ENCODE peak calls at places on chromosome 5, in nine cellular contexts. R is neural progenitor cell, A is GM23248, Z is GM23338, Q is OCI-LY7, I is SK-N-SH, H is PC-3, B is MM.1S, J is hepatocyte. L is an unnamed sample.

GRCh38 chr5:134268019-134268601 is 42.2 kb upstream of the PPP2CA start:
- DNase-seq in H (no peak), J (no peak), B (no peak), R (no peak), A (no peak), I (no peak), Q (no peak), Z (no peak), L (no peak)

GRCh38 chr5:125274938-125275759 is 528.7 kb upstream of the ZNF608 start:
- DNase-seq in I (no peak), B (no peak), H (peak), R (no peak), J (no peak), A (no peak), Q (no peak), Z (no peak), L (no peak)

GRCh38 chr5:18216016-18216415 is 581.8 kb downstream of the TAF11L14 start:
- DNase-seq in R (no peak), A (no peak), Q (no peak), H (peak), B (no peak), J (no peak), I (no peak), Z (no peak), L (no peak)

GRCh38 chr5:8134609-8135008 is 265.7 kb downstream of the MTRR start:
- DNase-seq in J (no peak), H (no peak), R (no peak), B (no peak), I (no peak), Z (no peak), A (no peak), Q (no peak), L (no peak)

GRCh38 chr5:145157841-145158240 is 677.3 kb downstream of the PRELID2 start:
- DNase-seq in I (no peak), R (no peak), J (no peak), B (no peak), A (peak), H (no peak), Z (no peak), Q (no peak), L (no peak)

GRCh38 chr5:150774145-150774544 is 4.4 kb upstream of the SMIM3 start:
- DNase-seq in R (no peak), H (peak), Z (no peak), B (no peak), Q (no peak), A (peak), I (peak), J (no peak), L (no peak)

GRCh38 chr5:174413520-174414314 is 310.7 kb upstream of the MSX2 start:
- DNase-seq in A (peak), Q (no peak), J (peak), Z (no peak), H (peak), R (no peak), B (no peak), I (no peak), L (no peak)

GRCh38 chr5:6125781-6126180 is 252.6 kb downstream of the MED10 start:
- DNase-seq in H (no peak), Z (no peak), Q (no peak), A (no peak), I (no peak), B (no peak), J (no peak), R (no peak), L (no peak)

GRCh38 chr5:178356459-178356872 is 123.9 kb upstream of the PHYKPL start:
- DNase-seq in I (peak), A (no peak), Q (no peak), Z (peak), H (no peak), R (peak), J (no peak), B (no peak), L (no peak)

GRCh38 chr5:1409386-1410110 is 35.7 kb downstream of the SLC6A3 start:
- DNase-seq in H (peak), Z (peak), Q (peak), I (no peak), B (peak), A (peak), R (peak), J (peak), L (no peak)

GRCh38 chr5:178202541-178202940 is 1.8 kb upstream of the HNRNPAB start:
- DNase-seq in H (no peak), J (no peak), B (no peak), Q (no peak), I (no peak), A (no peak), R (no peak), Z (no peak), L (no peak)

GRCh38 chr5:68225188-68225910 is 9.8 kb downstream of the PIK3R1 start:
- DNase-seq in Z (no peak), B (no peak), J (peak), A (peak), I (no peak), Q (no peak), H (no peak), R (no peak), L (no peak)

GRCh38 chr5:113215401-113216060 is 219.3 kb downstream of the TSSK1B start:
- DNase-seq in R (no peak), Z (no peak), J (no peak), H (peak), A (peak), Q (no peak), B (no peak), I (no peak), L (no peak)

GRCh38 chr5:175668006-175668405 is 10.1 kb downstream of the HRH2 start:
- DNase-seq in R (no peak), J (no peak), I (no peak), B (no peak), Q (no peak), A (no peak), H (no peak), Z (no peak), L (no peak)

GRCh38 chr5:36593867-36594266 is 12.5 kb upstream of the SLC1A3 start:
- DNase-seq in I (no peak), J (no peak), R (no peak), A (no peak), H (no peak), Z (no peak), Q (no peak), B (no peak), L (no peak)

GRCh38 chr5:52199833-52200232 is 587.9 kb upstream of the ITGA1 start:
- DNase-seq in Z (no peak), Q (no peak), A (no peak), J (no peak), H (no peak), R (no peak), B (no peak), I (no peak), L (no peak)

GRCh38 chr5:173612948-173613347 is 3.5 kb downstream of the BOD1 start:
- DNase-seq in Z (no peak), B (no peak), Q (no peak), H (no peak), A (peak), J (no peak), R (no peak), I (no peak), L (no peak)

GRCh38 chr5:55407059-55407684 is 99.4 kb downstream of the MTREX start:
- DNase-seq in R (peak), B (peak), H (peak), Q (peak), Z (peak), A (peak), J (peak), I (peak), L (peak)

GRCh38 chr5:80033513-80033912 is 1.6 kb upstream of the THBS4 start:
- DNase-seq in R (no peak), H (no peak), I (no peak), Q (no peak), B (no peak), J (no peak), A (no peak), Z (no peak), L (no peak)

GRCh38 chr5:120464627-120465280 is 654 bp downstream of the PRR16 start:
- DNase-seq in J (peak), Z (peak), I (peak), R (peak), B (no peak), A (peak), Q (no peak), H (peak), L (no peak)

GRCh38 chr5:132971483-132972435 is 8.3 kb upstream of the AFF4 start:
- DNase-seq in I (no peak), Q (no peak), R (no peak), B (no peak), A (peak), Z (peak), H (no peak), J (no peak), L (no peak)

GRCh38 chr5:173517648-173518047 is 98.8 kb downstream of the BOD1 start:
- DNase-seq in B (no peak), I (no peak), R (peak), Z (peak), H (no peak), A (no peak), Q (no peak), J (no peak), L (no peak)

GRCh38 chr5:108642170-108642906 is 105.4 kb upstream of the FER start:
- DNase-seq in A (peak), Z (peak), J (peak), R (peak), B (peak), Q (peak), H (peak), I (peak), L (peak)

GRCh38 chr5:178426326-178427130 is 163.7 kb downstream of the COL23A1 start:
- DNase-seq in R (no peak), I (peak), B (no peak), Z (no peak), Q (no peak), J (no peak), A (no peak), H (no peak), L (no peak)

GRCh38 chr5:139388198-139388821 is 1.4 kb downstream of the MZB1 start:
- DNase-seq in Z (peak), R (no peak), I (no peak), B (peak), A (peak), H (no peak), J (peak), Q (peak), L (no peak)

GRCh38 chr5:40409600-40409999 is 270.1 kb upstream of the PTGER4 start:
- DNase-seq in Q (no peak), H (no peak), B (no peak), A (no peak), R (no peak), Z (no peak), I (no peak), J (no peak), L (no peak)

GRCh38 chr5:142611154-142611553 is 74.7 kb downstream of the FGF1 start:
- DNase-seq in B (peak), R (peak), H (peak), A (peak), I (peak), Q (peak), Z (peak), J (peak), L (peak)

GRCh38 chr5:117794847-117795246 is 1193.5 kb downstream of the DTWD2 start:
- DNase-seq in B (no peak), A (no peak), Z (no peak), I (no peak), R (no peak), H (no peak), J (no peak), Q (no peak), L (no peak)

GRCh38 chr5:133386662-133387061 is 225.7 kb downstream of the FSTL4 start:
- DNase-seq in I (no peak), J (no peak), Q (no peak), H (no peak), B (no peak), Z (no peak), R (no peak), A (no peak), L (no peak)

GRCh38 chr5:133423618-133424282 is 188.6 kb downstream of the FSTL4 start:
- DNase-seq in I (peak), Q (peak), R (peak), J (peak), Z (peak), A (peak), H (peak), B (peak), L (peak)

GRCh38 chr5:154627711-154628678 is 127.2 kb upstream of the LARP1 start:
- DNase-seq in H (no peak), R (no peak), Z (no peak), A (peak), Q (no peak), J (peak), I (no peak), B (no peak), L (no peak)

GRCh38 chr5:94422819-94423218 is 195.6 kb downstream of the KIAA0825 start:
- DNase-seq in I (no peak), B (no peak), R (peak), A (peak), Q (no peak), H (peak), Z (peak), J (no peak), L (peak)

GRCh38 chr5:73831066-73831465 is 205.1 kb downstream of the ARHGEF28 start:
- DNase-seq in I (no peak), Q (no peak), A (no peak), H (no peak), J (no peak), B (no peak), Z (no peak), R (no peak), L (no peak)

GRCh38 chr5:66992547-66992946 is 204.1 kb downstream of the CD180 start:
- DNase-seq in B (no peak), R (no peak), H (no peak), A (no peak), Z (no peak), I (no peak), J (no peak), Q (no peak), L (no peak)

GRCh38 chr5:69368458-69369368 is 607 bp downstream of the AK6 start:
- DNase-seq in H (peak), B (no peak), J (peak), Z (peak), A (peak), R (peak), Q (peak), I (peak), L (peak)

GRCh38 chr5:56211298-56211865 is 21.7 kb downstream of the ANKRD55 start:
- DNase-seq in B (no peak), I (no peak), Z (no peak), A (peak), R (peak), H (peak), J (peak), Q (no peak), L (peak)

GRCh38 chr5:97618721-97619120 is 435.7 kb upstream of the RIOK2 start:
- DNase-seq in I (no peak), Z (no peak), B (no peak), J (no peak), R (no peak), Q (no peak), H (no peak), A (peak), L (no peak)

GRCh38 chr5:31130682-31131081 is 62.8 kb upstream of the CDH6 start:
- DNase-seq in R (no peak), B (no peak), Q (no peak), I (no peak), Z (no peak), H (no peak), A (no peak), J (no peak), L (no peak)
- H3K4me2 ChIP-seq in R (no peak), B (no peak), Q (no peak), I (no peak), Z (no peak), H (no peak), A (no peak), J (no peak), L (no peak)

GRCh38 chr5:170745481-170746061 is 38.0 kb upstream of the GABRP start:
- DNase-seq in B (peak), Z (peak), R (peak), J (peak), H (peak), A (peak), Q (no peak), I (peak), L (no peak)
- TF ChIP-seq EZH2phosphoT487 in B (no peak), Z (no peak), R (no peak), J (no peak), H (no peak), A (no peak), Q (no peak), I (no peak), L (no peak)

GRCh38 chr5:78805474-78806124 is 157.0 kb upstream of the LHFPL2 start:
- DNase-seq in B (no peak), A (no peak), Z (no peak), R (no peak), H (no peak), Q (no peak), I (peak), J (no peak), L (no peak)
- H3K4me2 ChIP-seq in B (no peak), A (no peak), Z (no peak), R (no peak), H (no peak), Q (no peak), I (peak), J (no peak), L (no peak)

GRCh38 chr5:61401726-61402125 is 69.7 kb downstream of the ZSWIM6 start:
- DNase-seq in A (peak), Q (no peak), R (no peak), J (no peak), I (no peak), H (peak), Z (no peak), B (no peak), L (no peak)
- TF ChIP-seq EZH2phosphoT487 in A (no peak), Q (no peak), R (no peak), J (no peak), I (no peak), H (no peak), Z (no peak), B (no peak), L (no peak)

GRCh38 chr5:38858839-38859238 is 13.0 kb downstream of the OSMR start:
- DNase-seq in Z (no peak), H (no peak), R (no peak), Q (no peak), B (no peak), I (no peak), J (no peak), A (no peak), L (no peak)
- H3K4me2 ChIP-seq in Z (no peak), H (no peak), R (no peak), Q (no peak), B (no peak), I (no peak), J (no peak), A (no peak), L (no peak)

GRCh38 chr5:14750712-14751111 is 86.2 kb downstream of the OTULIN start:
- DNase-seq in Q (no peak), Z (no peak), A (no peak), J (no peak), R (no peak), B (no peak), I (no peak), H (no peak), L (no peak)

GRCh38 chr5:14753947-14754346 is 89.4 kb downstream of the OTULIN start:
- DNase-seq in I (no peak), A (no peak), R (no peak), Z (no peak), B (no peak), Q (no peak), H (no peak), J (no peak), L (no peak)

GRCh38 chr5:14752497-14753071 is 88.1 kb downstream of the OTULIN start:
- DNase-seq in J (no peak), H (no peak), I (no peak), B (no peak), R (no peak), A (no peak), Z (no peak), Q (no peak), L (no peak)

GRCh38 chr5:14749579-14750091 is 85.1 kb downstream of the OTULIN start:
- DNase-seq in Q (no peak), Z (no peak), H (peak), R (no peak), I (no peak), J (no peak), B (no peak), A (peak), L (no peak)

GRCh38 chr5:14753292-14753691 is 88.8 kb downstream of the OTULIN start:
- DNase-seq in Z (no peak), A (no peak), H (no peak), B (no peak), Q (no peak), R (no peak), J (peak), I (no peak), L (no peak)
- TF ChIP-seq EZH2phosphoT487 in Z (no peak), A (no peak), H (no peak), B (no peak), Q (no peak), R (no peak), J (no peak), I (no peak), L (no peak)

DNA sequence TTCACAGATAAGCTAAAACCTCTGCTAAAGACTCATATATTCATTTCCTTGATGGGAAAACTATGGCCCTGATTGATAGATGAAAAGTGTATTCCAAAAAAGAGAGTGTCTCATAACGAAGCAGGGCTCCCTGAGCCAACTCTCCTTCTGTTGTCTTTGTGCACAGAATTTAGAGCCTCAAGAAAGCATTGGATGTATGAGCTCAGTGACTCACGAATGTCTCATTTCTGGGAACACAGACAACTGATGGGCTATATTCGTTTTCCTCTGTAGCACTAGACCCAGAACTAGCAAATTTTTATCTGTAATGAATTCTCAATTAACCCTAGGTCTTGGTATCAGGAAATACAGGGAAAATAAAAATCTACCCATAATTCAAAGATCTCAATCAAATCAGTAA is 88.4 kb downstream of the LMNB1 start:
- DNase-seq in Z (no peak), I (no peak), Q (no peak), J (no peak), H (peak), R (no peak), A (peak), B (no peak), L (no peak)
- H3K4me2 ChIP-seq in Z (no peak), I (no peak), Q (no peak), J (no peak), H (no peak), R (no peak), A (no peak), B (no peak), L (no peak)

DNA sequence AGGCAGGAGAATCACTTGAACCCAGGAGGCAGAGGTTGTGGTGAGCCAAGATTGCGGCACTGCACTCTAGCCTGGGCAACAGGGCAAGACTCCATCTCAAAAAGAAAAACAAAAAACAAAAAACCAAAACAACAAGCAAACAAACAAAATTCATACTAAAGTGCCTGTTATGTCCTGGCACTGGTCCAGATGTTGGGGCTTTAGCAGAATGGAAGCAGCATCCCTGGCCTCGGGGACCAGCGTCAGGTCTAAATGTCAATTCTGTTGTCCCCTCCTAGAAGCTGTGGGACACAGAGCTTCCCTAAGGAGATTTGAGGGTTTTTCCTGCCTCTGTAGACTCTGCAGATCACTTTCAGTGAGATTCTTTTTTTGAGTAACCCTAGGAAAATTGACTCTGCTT is 26.2 kb downstream of the PPARGC1B start:
- DNase-seq in H (no peak), Q (no peak), A (no peak), I (no peak), B (no peak), J (no peak), R (no peak), Z (no peak), L (no peak)
- TF ChIP-seq EZH2phosphoT487 in H (no peak), Q (no peak), A (no peak), I (no peak), B (no peak), J (no peak), R (no peak), Z (no peak), L (no peak)

L was measured in HCT116.